ENCODE peak calls at places on chromosomes 4 and X, in six cellular contexts. R, P, V, W, F and G are unnamed samples.

GRCh38 chr4:90127223-90127705 is at the start of gene CCSER1:
- DNase-seq in R (peak), V (no peak), F (peak), P (peak), W (peak), G (no peak)

GRCh38 chrX:41666251-41666650 is 22.5 kb upstream of the GPR34 start:
- DNase-seq in F (peak), W (no peak), V (no peak), R (no peak), P (peak), G (no peak)

GRCh38 chr4:70654605-70655011 is 11.7 kb downstream of the JCHAIN start:
- DNase-seq in R (no peak), V (no peak), W (no peak), P (no peak), F (no peak), G (no peak)

GRCh38 chr4:91113130-91113706 is 986.0 kb downstream of the CCSER1 start:
- DNase-seq in R (no peak), P (no peak), W (no peak), F (no peak), V (peak), G (peak)

GRCh38 chrX:46791927-46792825 is 33.3 kb upstream of the SLC9A7 start:
- DNase-seq in F (peak), W (no peak), R (peak), P (no peak), V (peak), G (peak)

GRCh38 chr4:110196206-110196870 is 2.1 kb downstream of the ELOVL6 start:
- DNase-seq in V (peak), W (no peak), R (peak), P (peak), F (peak), G (no peak)

GRCh38 chrX:136211766-136212556 is 39.2 kb downstream of the MAP7D3 start:
- DNase-seq in P (no peak), W (no peak), V (no peak), R (no peak), F (no peak), G (no peak)

GRCh38 chr4:38856046-38856445 is 571 bp downstream of the TLR6 start:
- DNase-seq in P (no peak), V (no peak), W (no peak), F (no peak), R (no peak), G (no peak)

GRCh38 chrX:129227376-129227775 is 295.9 kb downstream of the SMARCA1 start:
- DNase-seq in V (no peak), R (no peak), F (no peak), P (no peak), W (no peak), G (no peak)

GRCh38 chr4:162485486-162485885 is 321.7 kb upstream of the FSTL5 start:
- DNase-seq in P (no peak), W (no peak), R (no peak), F (no peak), V (peak), G (no peak)

GRCh38 chrX:261167-261857 is 19.9 kb upstream of the PLCXD1 start:
- DNase-seq in R (peak), F (peak), P (no peak), W (peak), V (no peak), G (no peak)

GRCh38 chrX:55074851-55075467 is at the start of gene PAGE2B:
- DNase-seq in F (no peak), R (no peak), V (no peak), W (no peak), P (no peak), G (no peak)

GRCh38 chr4:95732061-95732460 is 107.8 kb upstream of the PDHA2 start:
- DNase-seq in P (peak), F (peak), W (no peak), V (peak), R (no peak), G (no peak)

GRCh38 chr4:67584496-67584895 is 26.0 kb downstream of the STAP1 start:
- DNase-seq in V (no peak), P (no peak), R (no peak), F (no peak), W (no peak), G (no peak)

GRCh38 chr4:136927172-136927571 is 605.1 kb downstream of the PCDH18 start:
- DNase-seq in V (peak), R (no peak), P (no peak), W (no peak), F (no peak), G (no peak)

GRCh38 chrX:133444952-133445831 is 29.9 kb upstream of the GPC4 start:
- DNase-seq in W (no peak), R (no peak), F (peak), P (no peak), V (no peak), G (no peak)

GRCh38 chrX:65720580-65720979 is 53.1 kb downstream of the MSN start:
- DNase-seq in P (peak), W (no peak), R (no peak), F (no peak), V (no peak), G (no peak)

GRCh38 chrX:151973851-151974335 is 583 bp downstream of the GABRE start:
- DNase-seq in V (peak), P (no peak), R (peak), F (peak), W (no peak), G (no peak)

GRCh38 chr4:26859762-26860156 is 882 bp upstream of the STIM2 start:
- DNase-seq in R (no peak), V (no peak), W (no peak), P (no peak), F (no peak), G (no peak)

GRCh38 chr4:1579834-1580686 is 104.1 kb downstream of the FAM53A start:
- DNase-seq in V (peak), F (peak), P (peak), W (no peak), R (peak), G (no peak)

GRCh38 chr4:109887071-109887470 is 25.6 kb upstream of the EGF start:
- DNase-seq in R (no peak), V (no peak), W (no peak), F (no peak), P (no peak), G (no peak)

GRCh38 chr4:186144180-186144579 is 39.7 kb downstream of the FAM149A start:
- DNase-seq in R (no peak), W (peak), V (peak), P (peak), F (peak), G (no peak)

GRCh38 chr4:100431416-100431815 is 86.4 kb downstream of the EMCN start:
- DNase-seq in F (no peak), V (no peak), R (no peak), W (no peak), P (peak), G (no peak)

GRCh38 chrX:40100141-40100536 is 2.4 kb upstream of the BCOR start:
- DNase-seq in V (no peak), P (no peak), F (peak), R (no peak), W (no peak), G (no peak)

GRCh38 chr4:41882622-41883347 is 52.4 kb upstream of the TMEM33 start:
- DNase-seq in V (peak), W (no peak), P (no peak), F (peak), R (no peak), G (no peak)

GRCh38 chr4:137576437-137576836 is 44.1 kb upstream of the PCDH18 start:
- DNase-seq in F (no peak), W (no peak), P (no peak), R (no peak), V (no peak), G (no peak)

GRCh38 chr4:183383606-183384005 is 60.8 kb upstream of the CDKN2AIP start:
- DNase-seq in R (no peak), V (no peak), F (no peak), P (no peak), W (no peak), G (no peak)

GRCh38 chr4:152936446-152937279 is 540 bp downstream of the FHDC1 start:
- DNase-seq in V (peak), P (peak), F (peak), W (no peak), R (no peak), G (no peak)

GRCh38 chr4:94561249-94562024 is 109.7 kb downstream of the PDLIM5 start:
- DNase-seq in W (no peak), R (no peak), P (no peak), F (no peak), V (no peak), G (no peak)

GRCh38 chr4:173374588-173374987 is 3.8 kb downstream of the SAP30 start:
- DNase-seq in R (no peak), P (no peak), F (no peak), W (no peak), V (no peak), G (no peak)

GRCh38 chr4:54276633-54277426 is 47.7 kb downstream of the PDGFRA start:
- DNase-seq in R (no peak), F (no peak), W (no peak), V (no peak), P (no peak), G (no peak)

GRCh38 chr4:8439914-8440490 is 521 bp downstream of the ACOX3 start:
- DNase-seq in P (peak), F (no peak), V (no peak), R (no peak), W (peak), G (no peak)

GRCh38 chr4:148021706-148022105 is 289.8 kb downstream of the ARHGAP10 start:
- DNase-seq in W (no peak), V (no peak), P (no peak), R (no peak), F (no peak), G (no peak)
- TF ChIP-seq CTCF in W (no peak), V (no peak), P (no peak), R (no peak), F (no peak), G (no peak)

DNA sequence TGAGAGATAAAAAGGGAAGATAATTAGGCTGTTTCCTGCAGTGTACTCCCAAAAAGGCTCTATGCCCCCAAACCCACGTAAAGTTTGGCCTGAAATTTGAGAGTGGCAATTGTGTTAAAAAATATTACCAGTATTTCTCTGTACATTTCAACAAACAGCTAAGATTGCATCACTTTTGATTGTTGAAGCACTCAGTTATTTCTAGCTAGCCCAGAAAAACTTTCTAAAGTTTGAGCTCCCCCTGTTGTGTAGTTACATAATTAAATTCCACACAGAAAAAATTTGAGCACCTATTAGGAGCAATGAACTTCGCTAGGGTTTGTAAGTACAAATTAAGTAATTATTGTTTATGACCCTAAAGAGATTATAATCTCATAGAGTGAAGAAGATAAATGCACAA is 109.4 kb downstream of the DLG3 start:
- DNase-seq in V (peak), P (no peak), F (no peak), R (no peak), W (no peak), G (no peak)
- TF ChIP-seq CTCF in V (no peak), P (no peak), F (peak), R (no peak), W (no peak), G (peak)

DNA sequence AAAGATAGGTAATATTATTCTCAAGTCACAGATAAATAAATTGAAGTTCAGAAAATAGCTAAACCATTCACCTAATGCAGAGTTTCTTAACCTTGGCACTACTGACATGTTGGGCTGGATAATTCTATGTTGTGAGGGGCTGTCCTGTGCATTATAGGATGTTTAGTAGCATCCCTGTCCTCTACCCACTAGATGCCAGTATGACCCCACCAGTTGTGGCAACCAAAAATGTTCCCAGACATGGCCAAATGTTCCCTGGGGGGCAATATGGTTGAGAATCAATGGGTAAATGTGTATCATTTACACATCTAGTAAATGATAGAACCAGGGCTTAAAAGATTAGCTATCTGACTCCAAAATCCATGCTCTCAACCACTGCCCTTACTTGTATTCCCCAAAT is 140.9 kb downstream of the COL4A6 start:
- DNase-seq in P (no peak), R (no peak), W (no peak), F (no peak), V (no peak), G (no peak)
- TF ChIP-seq CTCF in P (no peak), R (no peak), W (no peak), F (no peak), V (no peak), G (no peak)

GRCh38 chrX:103774070-103774642 is 2.5 kb upstream of the PLP1 start:
- DNase-seq in V (peak), R (no peak), F (peak), W (no peak), P (peak), G (peak)
- TF ChIP-seq CTCF in V (peak), R (no peak), F (peak), W (no peak), P (peak), G (peak)

DNA sequence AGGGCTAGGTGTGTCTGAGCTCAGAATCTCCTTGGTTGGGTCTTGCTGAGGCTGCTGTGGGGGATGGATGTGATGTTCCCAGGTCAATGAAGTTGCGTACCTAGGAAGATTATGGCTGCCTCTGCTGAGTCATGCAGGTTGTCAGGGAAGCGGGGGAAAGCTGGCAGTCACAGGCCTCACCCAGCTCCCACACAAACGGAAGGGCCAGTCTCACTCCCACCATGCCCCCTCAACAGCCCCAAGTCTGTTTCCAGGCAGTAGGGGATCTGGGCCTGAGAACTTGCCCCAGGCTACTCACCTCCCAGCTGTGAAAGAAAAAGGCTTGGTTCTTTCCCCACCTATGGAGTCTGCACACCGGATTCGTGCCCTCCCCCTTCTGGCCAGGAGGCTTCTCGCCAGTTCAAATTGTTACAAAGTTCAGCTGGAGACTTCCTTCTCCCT is 72.9 kb downstream of the WDR44 start:
- DNase-seq in V (no peak), F (peak), P (no peak), W (no peak), R (no peak), G (no peak)
- TF ChIP-seq CTCF in V (no peak), F (no peak), P (no peak), W (no peak), R (no peak), G (no peak)

GRCh38 chr4:88189881-88190585 is 31.6 kb upstream of the ABCG2 start:
- DNase-seq in V (no peak), W (no peak), R (no peak), P (no peak), F (no peak), G (no peak)
- TF ChIP-seq CTCF in V (no peak), W (no peak), R (no peak), P (no peak), F (no peak), G (no peak)